ENCODE peak calls at places on chromosomes 12 and 14, in seven cellular contexts. K, W, H, X, J, Q and L are unnamed samples.

GRCh38 chr12:80226576-80226975 is 127.2 kb downstream of the OTOGL start:
- DNase-seq in H (no peak), J (peak), X (no peak), Q (no peak), W (peak), K (no peak), L (no peak)

GRCh38 chr12:20369164-20370000 is 1.0 kb downstream of the PDE3A start:
- DNase-seq in K (peak), H (peak), J (peak), W (peak), Q (peak), X (peak), L (peak)

GRCh38 chr14:90585106-90585505 is 188.3 kb downstream of the CALM1 start:
- DNase-seq in H (no peak), Q (no peak), J (no peak), K (no peak), X (no peak), W (no peak), L (no peak)

GRCh38 chr12:108505121-108505520 is 10.0 kb upstream of the FICD start:
- DNase-seq in K (no peak), J (no peak), W (no peak), X (no peak), Q (peak), H (no peak), L (no peak)

GRCh38 chr14:28813810-28814209 is 47.2 kb downstream of the FOXG1 start:
- DNase-seq in K (no peak), W (no peak), H (no peak), J (no peak), X (no peak), Q (no peak), L (no peak)

GRCh38 chr12:68864604-68865003 is 56.6 kb downstream of the MDM2 start:
- DNase-seq in X (no peak), H (no peak), K (no peak), J (no peak), W (no peak), Q (no peak), L (no peak)

GRCh38 chr14:104999361-104999760 is 13.8 kb downstream of the CLBA1 start:
- DNase-seq in K (no peak), X (no peak), W (no peak), J (no peak), Q (no peak), H (no peak), L (no peak)

GRCh38 chr12:6323340-6323994 is 13.0 kb downstream of the PLEKHG6 start:
- DNase-seq in K (no peak), Q (no peak), H (peak), X (no peak), J (peak), W (peak), L (peak)

GRCh38 chr12:107468182-107468581 is 217.4 kb upstream of the PWP1 start:
- DNase-seq in J (peak), Q (no peak), X (no peak), W (no peak), K (no peak), H (peak), L (no peak)

GRCh38 chr14:64232944-64233343 is 61.2 kb downstream of the ESR2 start:
- DNase-seq in J (no peak), H (no peak), Q (no peak), X (no peak), K (no peak), W (no peak), L (no peak)

GRCh38 chr12:53217930-53218307 is 10.9 kb upstream of the ITGB7 start:
- DNase-seq in J (peak), K (no peak), W (no peak), X (no peak), H (no peak), Q (no peak), L (no peak)

GRCh38 chr12:4091001-4091789 is 182.4 kb upstream of the CCND2 start:
- DNase-seq in Q (no peak), H (no peak), K (no peak), X (no peak), J (no peak), W (no peak), L (no peak)

GRCh38 chr12:67661311-67662011 is 12.9 kb downstream of the DYRK2 start:
- DNase-seq in K (no peak), X (no peak), W (no peak), Q (no peak), J (peak), H (no peak), L (peak)

GRCh38 chr14:92619671-92620437 is 106.3 kb downstream of the RIN3 start:
- DNase-seq in Q (no peak), K (no peak), H (no peak), J (peak), W (no peak), X (no peak), L (no peak)
- TF ChIP-seq POLR2A in Q (no peak), K (no peak), H (no peak), J (no peak), W (no peak), X (no peak), L (no peak)

GRCh38 chr14:21205026-21205677 is 49.3 kb upstream of the OR5AU1 start:
- DNase-seq in K (no peak), W (no peak), J (no peak), X (no peak), Q (no peak), H (no peak), L (no peak)

GRCh38 chr14:21206753-21207684 is 51.2 kb upstream of the OR5AU1 start:
- DNase-seq in K (no peak), W (no peak), Q (no peak), J (no peak), H (no peak), X (no peak), L (no peak)

GRCh38 chr14:21204167-21205025 is 48.5 kb upstream of the OR5AU1 start:
- DNase-seq in H (no peak), W (no peak), J (no peak), Q (no peak), K (no peak), X (no peak), L (no peak)

GRCh38 chr14:21203470-21204166 is 47.8 kb upstream of the OR5AU1 start:
- DNase-seq in K (no peak), H (no peak), J (no peak), X (no peak), Q (no peak), W (no peak), L (no peak)

DNA sequence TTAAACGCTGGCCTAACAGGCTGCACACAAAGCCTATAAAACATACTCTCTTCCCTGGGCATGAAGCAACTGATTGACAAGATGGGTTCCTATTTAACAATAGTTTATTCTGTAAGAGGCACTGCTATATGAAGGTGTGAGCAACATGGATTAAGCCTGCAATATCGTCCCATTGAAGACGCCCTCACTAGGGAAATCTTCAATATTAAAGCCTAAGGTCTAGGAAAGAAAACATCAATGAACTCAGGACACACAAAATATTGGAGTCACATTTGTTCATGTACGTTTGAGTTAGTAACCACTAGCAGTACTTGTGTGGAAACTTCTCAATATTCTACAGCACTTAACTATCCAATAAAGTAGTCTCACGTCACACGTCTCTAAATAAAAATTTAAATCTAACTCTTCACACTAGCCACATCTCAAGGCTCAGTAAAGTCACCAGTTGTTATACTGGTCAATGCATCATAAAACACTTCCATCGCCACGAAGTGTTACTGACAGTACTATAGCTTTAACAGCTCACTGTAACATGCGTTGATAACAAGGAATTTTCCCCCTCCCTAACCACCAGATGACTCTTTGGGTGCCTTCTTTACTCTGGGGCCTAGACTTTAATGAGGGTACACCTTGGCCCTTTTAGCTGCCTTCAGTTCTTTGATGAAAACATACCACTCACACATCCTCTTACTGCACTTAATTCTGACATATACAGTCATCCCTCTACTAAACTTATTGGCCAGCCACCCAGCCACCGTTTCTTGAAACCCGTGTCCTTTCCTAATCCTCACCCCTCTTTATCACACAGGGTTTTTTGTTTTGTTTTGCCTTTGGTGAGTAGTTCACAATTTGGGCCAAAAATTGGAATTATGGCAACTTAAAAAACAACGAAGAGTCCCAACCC is 50.1 kb upstream of the OR5AU1 start:
- DNase-seq in Q (no peak), J (no peak), K (no peak), H (no peak), X (no peak), W (no peak), L (no peak)
- TF ChIP-seq POLR2A in Q (no peak), J (no peak), K (no peak), H (no peak), X (no peak), W (peak), L (no peak)

DNA sequence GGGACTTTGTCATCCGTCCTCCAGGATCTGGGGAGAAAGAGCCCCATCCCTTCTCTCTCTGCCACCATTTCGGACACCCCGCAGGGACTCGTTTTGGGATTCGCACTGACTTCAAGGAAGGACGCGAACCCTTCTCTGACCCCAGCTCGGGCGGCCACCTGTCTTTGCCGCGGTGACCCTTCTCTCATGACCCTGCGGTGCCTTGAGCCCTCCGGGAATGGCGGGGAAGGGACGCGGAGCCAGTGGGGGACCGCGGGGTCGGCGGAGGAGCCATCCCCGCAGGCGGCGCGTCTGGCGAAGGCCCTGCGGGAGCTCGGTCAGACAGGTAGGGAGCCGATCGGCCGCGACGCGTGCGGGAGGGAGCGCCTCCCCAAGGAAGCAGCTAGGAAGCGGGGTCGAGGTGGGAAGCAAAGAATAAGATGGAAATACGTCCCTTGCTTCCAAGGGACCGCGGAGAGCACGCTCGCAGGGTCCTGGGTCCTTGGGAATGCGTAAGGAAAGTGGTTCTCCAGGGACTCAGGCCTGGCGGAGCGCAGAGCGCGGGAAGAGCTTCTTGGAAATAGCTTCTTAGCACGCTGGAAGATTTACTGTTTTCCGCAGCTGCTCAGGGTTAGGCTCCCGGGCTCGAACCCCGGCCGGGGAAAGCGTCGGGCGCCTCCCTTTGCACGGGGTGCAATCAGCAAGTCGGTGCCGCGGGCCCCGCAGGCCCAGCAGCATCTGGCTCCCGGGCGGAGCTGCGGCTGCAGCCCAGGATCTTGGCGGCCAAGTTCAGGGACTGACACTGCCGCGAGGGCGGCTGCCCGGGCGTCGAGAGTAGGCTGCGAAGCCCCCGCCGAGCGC is 457 bp downstream of the SOCS2 start:
- DNase-seq in X (peak), K (peak), J (peak), Q (no peak), H (peak), W (peak), L (peak)
- TF ChIP-seq POLR2A in X (no peak), K (no peak), J (no peak), Q (no peak), H (no peak), W (no peak), L (no peak)

DNA sequence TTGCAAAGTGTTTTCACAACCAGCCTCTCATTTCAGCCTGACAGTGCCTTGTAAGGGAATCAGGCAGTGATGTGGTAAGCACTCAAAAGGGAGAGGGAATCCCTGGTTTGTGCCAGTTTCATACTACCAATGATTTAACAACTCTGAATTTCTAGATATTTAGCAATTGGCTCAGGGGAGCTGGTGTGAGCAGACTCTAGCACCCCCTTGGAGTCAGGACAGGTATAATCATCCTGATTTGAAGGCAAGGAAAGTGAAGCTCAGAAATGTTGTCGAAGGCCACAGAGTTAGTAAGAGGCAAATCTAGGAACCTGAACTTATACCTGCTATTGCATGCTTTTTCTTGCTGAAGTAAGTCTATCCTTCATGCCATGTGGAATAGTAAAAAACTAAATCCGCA is 63.1 kb upstream of the DACT1 start:
- DNase-seq in X (no peak), K (no peak), J (no peak), Q (no peak), W (no peak), H (no peak), L (no peak)
- TF ChIP-seq POLR2A in X (no peak), K (no peak), J (no peak), Q (no peak), W (no peak), H (no peak), L (no peak)